ENCODE peak calls at places on chromosomes 3 and 15, in four cellular contexts. One of them, this sample, is unnamed.
A peak's percentile ranks its signal among the peaks of the same experiment; 100 is the strongest.

GRCh38 chr15:48946088-48946839 is 17.5 kb downstream of the SHC4 start:
- DNase-seq in NCI-H1930: no peak
- DNase-seq in astrocyte of the cerebellum: no peak
- DNase-seq in globus pallidus: no peak
- DNase-seq in this sample: no peak

GRCh38 chr3:64995857-64996564 is 308.2 kb upstream of the ADAMTS9 start:
- DNase-seq in NCI-H1930: no peak
- DNase-seq in astrocyte of the cerebellum: no peak
- DNase-seq in globus pallidus: no peak
- DNase-seq in this sample: no peak

GRCh38 chr15:93694038-93694437 is 537.3 kb upstream of the MCTP2 start:
- DNase-seq in astrocyte of the cerebellum: no peak
- DNase-seq in globus pallidus: no peak
- DNase-seq in NCI-H1930: no peak
- DNase-seq in this sample: no peak

GRCh38 chr3:147404000-147404799 is 2.1 kb downstream of the ZIC4 start:
- DNase-seq in astrocyte of the cerebellum: no peak
- DNase-seq in NCI-H1930: no peak
- DNase-seq in globus pallidus: no peak
- DNase-seq in this sample: no peak

GRCh38 chr15:63203451-63204090 is 14.2 kb downstream of the RAB8B start:
- DNase-seq in NCI-H1930: no peak
- DNase-seq in astrocyte of the cerebellum: no peak
- DNase-seq in globus pallidus: no peak
- DNase-seq in this sample: no peak

GRCh38 chr15:58988011-58988785 is 735 bp downstream of the RNF111 start:
- DNase-seq in astrocyte of the cerebellum: no peak
- DNase-seq in NCI-H1930: no peak
- DNase-seq in globus pallidus: peak; percentile 73
- DNase-seq in this sample: peak; percentile 57

GRCh38 chr15:98865397-98866339 is 141.9 kb downstream of the PGPEP1L start:
- DNase-seq in astrocyte of the cerebellum: no peak
- DNase-seq in globus pallidus: peak; percentile 63
- DNase-seq in NCI-H1930: no peak
- DNase-seq in this sample: no peak

GRCh38 chr3:142536519-142536918 is 42.0 kb downstream of the ATR start:
- DNase-seq in astrocyte of the cerebellum: no peak
- DNase-seq in NCI-H1930: no peak
- DNase-seq in globus pallidus: no peak
- DNase-seq in this sample: no peak

GRCh38 chr3:42749753-42750231 is 23.3 kb downstream of the CCDC13 start:
- DNase-seq in globus pallidus: no peak
- DNase-seq in astrocyte of the cerebellum: no peak
- DNase-seq in NCI-H1930: no peak
- DNase-seq in this sample: no peak

GRCh38 chr3:49173116-49173791 is 1.9 kb downstream of the KLHDC8B start:
- DNase-seq in NCI-H1930: no peak
- DNase-seq in globus pallidus: no peak
- DNase-seq in astrocyte of the cerebellum: no peak
- DNase-seq in this sample: peak; percentile 55

GRCh38 chr3:25433868-25434267 is 5.8 kb downstream of the RARB start:
- DNase-seq in astrocyte of the cerebellum: no peak
- DNase-seq in NCI-H1930: no peak
- DNase-seq in globus pallidus: no peak
- DNase-seq in this sample: no peak

GRCh38 chr3:122019493-122019892 is 2.6 kb downstream of the ILDR1 start:
- DNase-seq in globus pallidus: no peak
- DNase-seq in NCI-H1930: no peak
- DNase-seq in astrocyte of the cerebellum: no peak
- DNase-seq in this sample: no peak

GRCh38 chr3:30644615-30645014 is 38.2 kb downstream of the TGFBR2 start:
- DNase-seq in NCI-H1930: no peak
- DNase-seq in globus pallidus: no peak
- DNase-seq in astrocyte of the cerebellum: no peak
- DNase-seq in this sample: no peak

GRCh38 chr3:43015572-43016512 is 36.7 kb downstream of the GASK1A start:
- DNase-seq in NCI-H1930: no peak
- DNase-seq in globus pallidus: no peak
- DNase-seq in astrocyte of the cerebellum: no peak
- DNase-seq in this sample: no peak

GRCh38 chr15:71485094-71485693 is 325.2 kb upstream of the NR2E3 start:
- DNase-seq in astrocyte of the cerebellum: peak; percentile 5
- DNase-seq in globus pallidus: no peak
- DNase-seq in NCI-H1930: no peak
- DNase-seq in this sample: no peak

GRCh38 chr3:182567666-182568065 is 225.6 kb upstream of the ATP11B start:
- DNase-seq in globus pallidus: peak; percentile 57
- DNase-seq in astrocyte of the cerebellum: peak; percentile 76
- DNase-seq in NCI-H1930: no peak
- DNase-seq in this sample: no peak

GRCh38 chr3:14124223-14124614 is 451 bp downstream of the CHCHD4 start:
- DNase-seq in astrocyte of the cerebellum: no peak
- DNase-seq in NCI-H1930: no peak
- DNase-seq in globus pallidus: peak; percentile 78
- DNase-seq in this sample: no peak

GRCh38 chr3:45060165-45060897 is 34.2 kb downstream of the CLEC3B start:
- DNase-seq in astrocyte of the cerebellum: no peak
- DNase-seq in globus pallidus: no peak
- DNase-seq in NCI-H1930: no peak
- DNase-seq in this sample: no peak

GRCh38 chr3:139930201-139930600 is 4.8 kb upstream of the CLSTN2 start:
- DNase-seq in NCI-H1930: no peak
- DNase-seq in astrocyte of the cerebellum: peak; percentile 42
- DNase-seq in globus pallidus: no peak
- DNase-seq in this sample: no peak

GRCh38 chr15:66898656-66899402 is 166.6 kb upstream of the SMAD3 start:
- DNase-seq in globus pallidus: no peak
- DNase-seq in astrocyte of the cerebellum: no peak
- DNase-seq in NCI-H1930: no peak
- DNase-seq in this sample: no peak

GRCh38 chr15:70504305-70504951 is 258.9 kb downstream of the UACA start:
- DNase-seq in astrocyte of the cerebellum: no peak
- DNase-seq in globus pallidus: no peak
- DNase-seq in NCI-H1930: no peak
- DNase-seq in this sample: no peak

GRCh38 chr3:64354221-64354620 is 129.0 kb upstream of the PRICKLE2 start:
- DNase-seq in globus pallidus: no peak
- DNase-seq in NCI-H1930: no peak
- DNase-seq in astrocyte of the cerebellum: no peak
- DNase-seq in this sample: no peak

GRCh38 chr3:114144909-114145688 is 33.8 kb downstream of the DRD3 start:
- DNase-seq in globus pallidus: no peak
- DNase-seq in astrocyte of the cerebellum: peak; percentile 97
- DNase-seq in NCI-H1930: no peak
- DNase-seq in this sample: no peak

GRCh38 chr3:112365636-112366035 is 32.7 kb downstream of the CD200 start:
- DNase-seq in NCI-H1930: no peak
- DNase-seq in globus pallidus: no peak
- DNase-seq in astrocyte of the cerebellum: no peak
- DNase-seq in this sample: no peak

GRCh38 chr3:10837849-10838248 is 21.8 kb downstream of the SLC6A11 start:
- DNase-seq in NCI-H1930: no peak
- DNase-seq in globus pallidus: peak; percentile 46
- DNase-seq in astrocyte of the cerebellum: no peak
- DNase-seq in this sample: no peak

GRCh38 chr3:16427309-16427965 is 86.1 kb downstream of the RFTN1 start:
- DNase-seq in astrocyte of the cerebellum: peak; percentile 68
- DNase-seq in NCI-H1930: no peak
- DNase-seq in globus pallidus: no peak
- DNase-seq in this sample: no peak

GRCh38 chr3:152398495-152398894 is 129.8 kb downstream of the MBNL1 start:
- DNase-seq in astrocyte of the cerebellum: no peak
- DNase-seq in globus pallidus: no peak
- DNase-seq in NCI-H1930: no peak
- DNase-seq in this sample: no peak

This sample was measured in mesothelial cell of epicardium.